ENCODE peak calls at places on chromosomes 12 and 14, in six cellular contexts. F is endodermal cell; C is heart left ventricle; L is CD4-positive, alpha-beta memory T cell; Q is breast epithelium; X is lower lobe of right lung. N is an unnamed sample.

GRCh38 chr12:41436076-41436475 is 248.0 kb downstream of the PDZRN4 start:
- DNase-seq in F (no peak), X (no peak), C (no peak), L (no peak), Q (no peak), N (no peak)

GRCh38 chr12:77521458-77522115 is 309.1 kb upstream of the NAV3 start:
- DNase-seq in L (no peak), X (no peak), Q (no peak), C (no peak), F (no peak), N (no peak)

GRCh38 chr12:64943686-64944085 is 119.2 kb downstream of the TBC1D30 start:
- DNase-seq in L (no peak), Q (no peak), C (no peak), X (no peak), F (no peak), N (no peak)

GRCh38 chr12:123519151-123520001 is 14.1 kb downstream of the RILPL1 start:
- DNase-seq in Q (peak; percentile 81), C (peak; percentile 75), L (no peak), F (no peak), X (peak; percentile 80), N (no peak)

GRCh38 chr14:69346710-69347109 is 51.4 kb downstream of the ERH start:
- DNase-seq in F (peak; percentile 97), C (peak; percentile 71), X (no peak), L (no peak), Q (no peak), N (no peak)

GRCh38 chr12:51970904-51971646 is 19.6 kb downstream of the ACVR1B start:
- DNase-seq in C (no peak), F (peak; percentile 87), X (no peak), L (peak; percentile 52), Q (no peak), N (no peak)

GRCh38 chr12:51240971-51241370 is 2.3 kb downstream of the DAZAP2 start:
- DNase-seq in Q (no peak), L (no peak), X (no peak), C (no peak), F (no peak), N (no peak)

GRCh38 chr12:46524778-46525177 is 152.2 kb upstream of the SLC38A2 start:
- DNase-seq in F (no peak), C (peak; percentile 88), L (no peak), Q (no peak), X (peak; percentile 53), N (no peak)

GRCh38 chr14:59060841-59061240 is 127.6 kb upstream of the DAAM1 start:
- DNase-seq in L (no peak), C (no peak), X (no peak), Q (no peak), F (no peak), N (no peak)

GRCh38 chr14:94775082-94775874 is 5.4 kb upstream of the GSC start:
- DNase-seq in C (no peak), F (peak; percentile 94), L (no peak), X (no peak), Q (no peak), N (no peak)

GRCh38 chr14:64812412-64812811 is 67.3 kb downstream of the SPTB start:
- DNase-seq in F (peak; percentile 81), Q (no peak), X (peak; percentile 71), L (peak; percentile 38), C (no peak), N (peak; percentile 15)

GRCh38 chr12:34392741-34393085 is 370.4 kb downstream of the ALG10 start:
- DNase-seq in C (peak; percentile 42), Q (peak; percentile 35), F (no peak), L (no peak), X (peak; percentile 39), N (no peak)
- H3K9me3 ChIP-seq in C (peaks cover 9% of the 10 kb centered on the region), Q (peaks cover 93% of the 10 kb centered on the region), F (peaks cover 29% of the 10 kb centered on the region), L (no peaks in the 10 kb centered on the region), X (peaks cover 12% of the 10 kb centered on the region), N (no peaks in the 10 kb centered on the region)

DNA sequence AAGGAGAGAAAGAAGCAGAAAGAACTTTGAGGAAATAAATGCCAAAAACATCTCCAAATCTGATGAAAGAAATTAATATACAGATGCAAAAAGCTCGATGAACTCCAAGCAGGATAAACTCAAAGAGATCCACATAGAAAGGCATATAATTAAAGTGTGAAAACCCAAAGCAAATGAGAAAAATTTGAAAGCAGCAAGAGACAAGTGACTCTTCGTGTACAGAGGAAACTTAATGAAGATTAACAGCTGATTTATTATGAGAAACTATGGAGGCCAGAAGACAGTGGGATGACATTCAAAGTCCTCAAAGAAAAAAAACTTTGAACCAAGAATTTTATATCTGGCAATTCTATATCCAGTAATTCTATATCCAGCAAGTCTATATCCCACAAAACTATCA is 163.0 kb upstream of the TMCC3 start:
- DNase-seq in Q (no peak), F (no peak), C (no peak), L (no peak), X (no peak), N (no peak)
- H3K9me3 ChIP-seq in Q (peaks cover 13% of the 10 kb centered on the region), F (peaks cover 43% of the 10 kb centered on the region), C (peaks cover 35% of the 10 kb centered on the region), L (peaks cover 6% of the 10 kb centered on the region), X (peaks cover 35% of the 10 kb centered on the region), N (peaks cover 8% of the 10 kb centered on the region)

GRCh38 chr12:132948146-132949066 is 7.7 kb downstream of the ZNF605 start:
- DNase-seq in F (peak; percentile 32), Q (no peak), C (no peak), L (no peak), X (no peak), N (no peak)
- H3K9me3 ChIP-seq in F (peaks cover 98% of the 10 kb centered on the region), Q (peaks cover 84% of the 10 kb centered on the region), C (peaks cover 80% of the 10 kb centered on the region), L (peaks cover 21% of the 10 kb centered on the region), X (peaks cover 81% of the 10 kb centered on the region), N (no peaks in the 10 kb centered on the region)

DNA sequence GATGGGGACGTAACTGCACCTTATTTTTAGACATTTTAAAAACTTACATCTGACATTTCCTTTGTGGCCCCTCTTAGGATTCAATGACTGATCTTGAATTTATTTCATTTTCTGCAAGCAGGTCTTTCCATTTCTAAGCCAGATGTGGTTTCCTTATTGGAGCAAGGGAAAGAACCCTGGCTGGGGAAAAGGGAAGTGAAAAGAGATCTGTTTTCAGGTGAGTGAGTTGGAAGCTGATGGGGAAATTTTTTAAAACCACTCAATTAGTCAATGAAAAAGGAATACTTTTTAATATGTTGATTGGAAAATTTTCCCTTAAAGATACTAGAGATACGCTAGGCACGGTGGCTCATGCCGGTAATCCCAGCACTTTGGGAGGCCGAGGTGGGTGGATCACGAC is 2.6 kb downstream of the ZNF140 start:
- DNase-seq in Q (no peak), X (no peak), F (no peak), C (no peak), L (no peak), N (no peak)
- H3K9me3 ChIP-seq in Q (peaks cover 72% of the 10 kb centered on the region), X (peaks cover 76% of the 10 kb centered on the region), F (peaks cover 82% of the 10 kb centered on the region), C (peaks cover 80% of the 10 kb centered on the region), L (peaks cover 35% of the 10 kb centered on the region), N (peaks cover 56% of the 10 kb centered on the region)

GRCh38 chr14:92622311-92622710 is 108.7 kb downstream of the RIN3 start:
- DNase-seq in L (no peak), F (no peak), X (no peak), C (no peak), Q (no peak), N (no peak)

GRCh38 chr14:92627707-92628215 is 114.2 kb downstream of the RIN3 start:
- DNase-seq in L (no peak), C (no peak), X (no peak), Q (no peak), F (peak; percentile 81), N (no peak)

GRCh38 chr14:92626041-92626440 is 112.5 kb downstream of the RIN3 start:
- DNase-seq in X (no peak), C (no peak), Q (no peak), F (no peak), L (no peak), N (no peak)

GRCh38 chr14:92624764-92625163 is 111.2 kb downstream of the RIN3 start:
- DNase-seq in X (no peak), C (no peak), F (no peak), Q (no peak), L (no peak), N (no peak)

GRCh38 chr14:92625213-92625612 is 111.6 kb downstream of the RIN3 start:
- DNase-seq in F (no peak), Q (no peak), C (no peak), X (no peak), L (no peak), N (no peak)
- H3K9me3 ChIP-seq in F (peaks cover 32% of the 10 kb centered on the region), Q (peaks cover 12% of the 10 kb centered on the region), C (peaks cover 38% of the 10 kb centered on the region), X (peaks cover 28% of the 10 kb centered on the region), L (peaks cover 17% of the 10 kb centered on the region), N (peaks cover 34% of the 10 kb centered on the region)

DNA sequence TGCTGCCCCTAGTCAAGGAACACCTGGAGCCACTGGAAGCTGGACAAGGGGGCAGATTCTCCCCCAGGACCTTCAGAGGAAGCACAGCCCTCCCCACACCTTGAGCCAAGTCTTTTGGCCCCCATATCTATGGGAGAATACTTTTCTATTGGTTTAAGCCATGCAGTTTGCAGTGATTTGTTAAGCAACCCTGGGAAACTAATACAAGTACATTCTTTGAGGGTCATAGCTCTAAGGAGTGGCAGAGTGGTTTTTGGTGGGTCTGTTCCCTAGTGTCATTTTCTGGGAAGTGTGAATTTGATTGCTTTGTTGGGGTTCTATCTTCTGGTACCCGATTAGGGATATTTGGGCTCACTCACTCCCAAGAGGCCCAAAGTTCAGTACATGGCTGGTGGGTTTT is 50.8 kb upstream of the PTCSC3 start:
- DNase-seq in F (no peak), L (no peak), X (no peak), C (no peak), Q (no peak), N (no peak)
- H3K9me3 ChIP-seq in F (no peaks in the 10 kb centered on the region), L (no peaks in the 10 kb centered on the region), X (no peaks in the 10 kb centered on the region), C (no peaks in the 10 kb centered on the region), Q (no peaks in the 10 kb centered on the region), N (no peaks in the 10 kb centered on the region)

GRCh38 chr12:34334953-34335743 is 312.9 kb downstream of the ALG10 start:
- DNase-seq in L (no peak), F (no peak), Q (no peak), X (no peak), C (no peak), N (no peak)

GRCh38 chr12:34334538-34334937 is 312.2 kb downstream of the ALG10 start:
- DNase-seq in F (no peak), Q (no peak), L (no peak), X (no peak), C (no peak), N (no peak)

GRCh38 chr12:34335819-34336262 is 313.5 kb downstream of the ALG10 start:
- DNase-seq in X (no peak), L (no peak), C (no peak), Q (no peak), F (no peak), N (no peak)

GRCh38 chr12:34336619-34337465 is 314.5 kb downstream of the ALG10 start:
- DNase-seq in L (no peak), X (no peak), C (no peak), Q (no peak), F (no peak), N (no peak)

GRCh38 chr12:34333337-34333736 is 311.0 kb downstream of the ALG10 start:
- DNase-seq in X (no peak), Q (no peak), L (no peak), C (no peak), F (no peak), N (no peak)
- H3K9me3 ChIP-seq in X (peaks cover 8% of the 10 kb centered on the region), Q (peaks cover 71% of the 10 kb centered on the region), L (no peaks in the 10 kb centered on the region), C (no peaks in the 10 kb centered on the region), F (peaks cover 37% of the 10 kb centered on the region), N (no peaks in the 10 kb centered on the region)

N was measured in CD8-positive, alpha-beta memory T cell.